ENCODE peak calls at places on chromosomes 3 and 15, in nine cellular contexts. M, J, H, Q, T, W, Y, V and D are unnamed samples.

GRCh38 chr3:71118406-71118805 is 465.1 kb downstream of the FOXP1 start:
- DNase-seq in M (no peak), J (no peak), H (no peak), Q (no peak), T (no peak), W (no peak), Y (no peak), V (no peak), D (no peak)

GRCh38 chr15:31221936-31222515 is 104.6 kb upstream of the KLF13 start:
- DNase-seq in M (no peak), J (no peak), H (no peak), Q (no peak), T (no peak), W (no peak), Y (no peak), V (no peak), D (no peak)

GRCh38 chr3:159480046-159480445 is 508.6 kb upstream of the IL12A start:
- DNase-seq in M (no peak), J (no peak), H (no peak), Q (no peak), T (no peak), W (no peak), Y (no peak), V (no peak), D (no peak)

GRCh38 chr15:90887037-90887481 is 2.8 kb downstream of the FES start:
- DNase-seq in M (no peak), J (no peak), H (no peak), Q (no peak), T (no peak), W (no peak), Y (no peak), V (no peak), D (peak; percentile 44)

GRCh38 chr15:47035756-47036155 is 681.5 kb upstream of the SEMA6D start:
- DNase-seq in M (no peak), J (no peak), H (no peak), Q (no peak), T (no peak), W (no peak), Y (no peak), V (no peak), D (no peak)

GRCh38 chr15:22883196-22883595 is 44.7 kb downstream of the NIPA2 start:
- DNase-seq in M (no peak), J (no peak), H (no peak), Q (no peak), T (no peak), W (no peak), Y (no peak), V (no peak), D (no peak)

GRCh38 chr3:48690846-48691458 is 5.2 kb upstream of the NCKIPSD start:
- DNase-seq in M (no peak), J (no peak), H (no peak), Q (no peak), T (no peak), W (no peak), Y (no peak), V (no peak), D (no peak)

GRCh38 chr15:73838795-73839565 is 34.4 kb upstream of the TBC1D21 start:
- DNase-seq in M (peak; percentile 82), J (no peak), H (peak; percentile 49), Q (peak; percentile 19), T (no peak), W (peak; percentile 64), Y (no peak), V (no peak), D (peak; percentile 55)

GRCh38 chr3:148614463-148614862 is 83.2 kb upstream of the AGTR1 start:
- DNase-seq in M (no peak), J (no peak), H (no peak), Q (no peak), T (no peak), W (no peak), Y (no peak), V (no peak), D (no peak)

GRCh38 chr15:83107841-83108181 is 366 bp downstream of the TM6SF1 start:
- DNase-seq in M (no peak), J (no peak), H (no peak), Q (no peak), T (no peak), W (no peak), Y (no peak), V (no peak), D (no peak)

GRCh38 chr3:37953995-37954394 is 36.6 kb upstream of the VILL start:
- DNase-seq in M (no peak), J (no peak), H (no peak), Q (no peak), T (no peak), W (no peak), Y (no peak), V (no peak), D (no peak)

GRCh38 chr3:37955918-37956317 is 34.7 kb upstream of the VILL start:
- DNase-seq in M (no peak), J (no peak), H (no peak), Q (no peak), T (no peak), W (no peak), Y (no peak), V (no peak), D (no peak)

GRCh38 chr3:37957185-37957936 is 33.2 kb upstream of the VILL start:
- DNase-seq in M (no peak), J (no peak), H (no peak), Q (no peak), T (no peak), W (no peak), Y (no peak), V (no peak), D (no peak)

GRCh38 chr3:37953226-37953625 is 37.4 kb upstream of the VILL start:
- DNase-seq in M (no peak), J (no peak), H (no peak), Q (no peak), T (no peak), W (no peak), Y (no peak), V (no peak), D (no peak)

DNA sequence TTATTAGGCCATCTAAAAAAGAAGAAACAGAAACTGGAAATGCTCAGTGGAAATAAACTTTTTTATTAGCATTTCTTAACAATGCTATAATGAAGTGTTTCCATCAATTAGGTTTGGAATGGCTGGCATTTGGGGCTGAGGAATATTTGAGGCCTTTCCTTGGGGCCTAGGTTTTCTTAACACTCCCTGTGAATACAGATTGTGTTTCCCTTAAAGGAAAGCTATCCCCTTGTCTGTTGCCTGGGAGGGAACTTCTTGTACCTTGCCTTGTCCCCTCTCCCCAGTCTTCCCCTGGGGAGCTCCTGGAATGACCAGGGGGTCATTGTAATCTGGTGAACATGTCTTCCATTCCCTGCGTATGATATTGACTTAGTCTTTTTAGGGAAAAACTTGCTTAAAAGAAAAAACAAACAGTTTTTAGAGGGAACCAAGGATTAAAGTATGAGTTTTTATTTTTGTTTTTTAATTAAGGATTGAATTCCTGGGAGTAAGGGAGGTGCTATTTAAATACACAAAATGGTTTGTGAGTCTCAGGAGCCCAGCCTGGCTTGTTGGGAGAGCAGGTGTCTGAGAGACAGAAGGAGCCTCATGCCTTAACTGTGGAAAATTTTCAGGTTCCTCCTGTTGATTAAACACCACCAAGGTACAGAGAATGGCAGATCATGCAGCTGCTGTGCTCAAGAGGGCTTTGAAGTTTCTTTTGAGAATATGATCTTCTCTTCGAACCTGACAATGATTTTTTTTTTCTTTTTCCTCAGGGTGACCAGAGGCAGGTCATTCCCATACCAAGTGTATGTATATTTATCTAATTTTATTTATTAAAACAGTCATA is 34.0 kb upstream of the VILL start:
- DNase-seq in M (no peak), J (no peak), H (no peak), Q (no peak), T (no peak), W (no peak), Y (no peak), V (no peak), D (no peak)
- H3K4me1 ChIP-seq in M (peaks cover 52% of the 10 kb centered on the region), J (peaks cover under 1% of the 10 kb centered on the region), H (no peaks in the 10 kb centered on the region), Q (peaks cover 1% of the 10 kb centered on the region), T (peaks cover 26% of the 10 kb centered on the region), W (peaks cover 37% of the 10 kb centered on the region), Y (peaks cover 12% of the 10 kb centered on the region), V (peaks cover 8% of the 10 kb centered on the region), D (peaks cover 18% of the 10 kb centered on the region)

DNA sequence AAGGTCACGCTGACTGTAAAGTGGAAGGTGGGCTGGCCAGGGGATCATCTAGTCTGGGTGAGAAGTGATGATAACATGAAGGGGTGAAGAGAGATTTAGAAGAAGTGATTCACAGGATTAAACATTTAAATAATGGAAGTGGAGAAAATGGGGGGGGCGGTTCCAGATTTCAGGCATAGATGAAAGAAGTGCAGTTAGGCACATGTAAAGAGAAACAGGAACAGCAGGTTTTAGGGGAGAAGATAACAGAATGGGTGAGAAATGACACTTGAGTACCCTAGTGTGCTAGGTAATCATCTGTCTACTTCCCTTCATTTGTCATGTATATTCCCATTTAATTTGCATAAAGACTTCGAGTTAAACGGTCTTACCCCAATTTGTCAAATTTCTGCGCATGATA is 15.3 kb downstream of the B3GNT5 start:
- DNase-seq in M (no peak), J (no peak), H (no peak), Q (no peak), T (no peak), W (no peak), Y (no peak), V (no peak), D (no peak)
- H3K4me1 ChIP-seq in M (peaks cover 20% of the 10 kb centered on the region), J (peaks cover 22% of the 10 kb centered on the region), H (peaks cover 4% of the 10 kb centered on the region), Q (peaks cover 9% of the 10 kb centered on the region), T (peaks cover 7% of the 10 kb centered on the region), W (peaks cover 15% of the 10 kb centered on the region), Y (no peaks in the 10 kb centered on the region), V (no peaks in the 10 kb centered on the region), D (peaks cover 33% of the 10 kb centered on the region)

DNA sequence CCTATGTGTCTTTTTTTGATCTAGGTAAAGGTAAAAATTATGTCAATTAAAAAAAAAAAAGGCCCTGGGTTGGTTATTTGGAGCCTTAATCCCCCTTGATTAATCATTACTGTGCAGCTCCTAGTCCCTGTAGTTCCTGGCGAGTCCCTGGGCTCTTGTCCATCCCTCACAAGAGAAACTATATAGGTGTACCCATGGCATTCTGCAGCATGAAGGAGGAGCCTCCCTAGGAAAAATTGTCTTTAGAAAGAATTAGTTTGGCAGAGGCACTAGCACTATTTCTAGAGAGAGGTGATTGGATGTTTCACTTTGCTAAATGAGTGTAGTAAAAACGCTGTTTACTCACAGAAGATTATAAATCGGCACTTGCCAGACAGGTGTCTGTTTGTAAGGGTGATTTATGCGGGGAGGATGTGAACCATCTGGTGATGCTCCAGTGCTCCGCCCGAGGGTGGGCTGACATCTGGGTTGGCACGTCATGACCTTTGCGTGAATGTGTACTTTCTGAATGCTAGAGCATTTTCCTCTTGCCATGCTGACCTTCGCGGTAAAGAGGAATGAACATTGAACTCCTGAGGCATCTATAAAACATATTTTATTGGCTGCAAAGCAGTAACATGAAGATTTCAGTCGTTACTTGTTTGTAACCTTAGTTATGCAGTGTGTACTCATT is 12.6 kb downstream of the PLCL2 start:
- DNase-seq in M (no peak), J (no peak), H (no peak), Q (no peak), T (no peak), W (no peak), Y (no peak), V (peak; percentile 23), D (peak; percentile 84)
- H3K4me1 ChIP-seq in M (peaks cover 65% of the 10 kb centered on the region), J (no peaks in the 10 kb centered on the region), H (peaks cover 27% of the 10 kb centered on the region), Q (no peaks in the 10 kb centered on the region), T (no peaks in the 10 kb centered on the region), W (peaks cover 63% of the 10 kb centered on the region), Y (peaks cover 22% of the 10 kb centered on the region), V (no peaks in the 10 kb centered on the region), D (peaks cover 22% of the 10 kb centered on the region)

DNA sequence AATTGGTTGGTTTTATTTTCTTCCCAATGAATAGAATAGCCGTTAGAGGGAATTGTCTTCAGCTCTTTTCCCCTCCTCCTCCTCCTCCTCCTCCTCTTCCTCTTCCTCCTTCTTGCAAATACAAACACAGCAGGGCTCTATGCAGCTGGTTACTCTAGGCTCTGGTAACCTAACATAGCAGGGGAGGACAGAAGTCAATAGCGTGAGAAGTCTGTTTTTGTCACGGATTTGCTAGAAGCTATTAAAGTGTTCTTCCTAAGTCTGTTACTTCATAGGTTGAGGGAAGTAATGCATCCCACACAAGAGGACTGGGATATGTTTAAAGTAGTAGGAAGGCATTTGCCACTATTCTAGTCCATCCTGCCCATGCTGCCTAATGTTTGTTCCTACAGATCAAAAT is 374.7 kb upstream of the TPRG1 start:
- DNase-seq in M (no peak), J (no peak), H (no peak), Q (no peak), T (no peak), W (no peak), Y (no peak), V (no peak), D (no peak)
- H3K4me1 ChIP-seq in M (peaks cover 52% of the 10 kb centered on the region), J (no peaks in the 10 kb centered on the region), H (peaks cover 3% of the 10 kb centered on the region), Q (peaks cover 35% of the 10 kb centered on the region), T (peaks cover 20% of the 10 kb centered on the region), W (peaks cover 16% of the 10 kb centered on the region), Y (no peaks in the 10 kb centered on the region), V (peaks cover 13% of the 10 kb centered on the region), D (no peaks in the 10 kb centered on the region)